ENCODE peak calls at places on chromosomes 2 and 18, in seven cellular contexts. S, M, E, C, H, B and A are unnamed samples.

GRCh38 chr2:16142383-16143361 is 202.3 kb downstream of the MYCN start:
- DNase-seq in S (no peak), M (no peak), E (no peak), C (no peak), H (peak), B (no peak), A (no peak)

GRCh38 chr2:112869258-112869842 is 32.8 kb upstream of the IL1B start:
- DNase-seq in S (peak), M (no peak), E (peak), C (peak), H (peak), B (no peak), A (no peak)

GRCh38 chr2:23220687-23221086 is 164.3 kb upstream of the KLHL29 start:
- DNase-seq in S (no peak), M (no peak), E (no peak), C (no peak), H (no peak), B (no peak), A (no peak)

GRCh38 chr2:12199661-12200258 is 453.3 kb downstream of the LPIN1 start:
- DNase-seq in S (peak), M (no peak), E (no peak), C (no peak), H (no peak), B (no peak), A (no peak)

GRCh38 chr18:43931439-43931838 is 654.1 kb upstream of the SYT4 start:
- DNase-seq in S (no peak), M (no peak), E (peak), C (no peak), H (no peak), B (no peak), A (no peak)

GRCh38 chr18:70981400-70982140 is 692.7 kb downstream of the SOCS6 start:
- DNase-seq in S (no peak), M (no peak), E (no peak), C (no peak), H (no peak), B (no peak), A (no peak)

GRCh38 chr2:136255648-136256461 is 137.9 kb upstream of the CXCR4 start:
- DNase-seq in S (no peak), M (no peak), E (no peak), C (no peak), H (no peak), B (no peak), A (no peak)

GRCh38 chr2:227826563-227826962 is 12.9 kb downstream of the CCL20 start:
- DNase-seq in S (no peak), M (no peak), E (no peak), C (no peak), H (no peak), B (no peak), A (no peak)

GRCh38 chr2:26318950-26319349 is 27.0 kb upstream of the SELENOI start:
- DNase-seq in S (no peak), M (no peak), E (no peak), C (no peak), H (no peak), B (no peak), A (no peak)

GRCh38 chr2:84735383-84735782 is 145.5 kb downstream of the TRABD2A start:
- DNase-seq in S (no peak), M (no peak), E (no peak), C (no peak), H (no peak), B (no peak), A (no peak)

GRCh38 chr2:41847744-41848441 is 199.9 kb upstream of the PKDCC start:
- DNase-seq in S (peak), M (no peak), E (peak), C (peak), H (no peak), B (no peak), A (no peak)

GRCh38 chr2:42336361-42336965 is 24.6 kb downstream of the COX7A2L start:
- DNase-seq in S (no peak), M (no peak), E (no peak), C (no peak), H (no peak), B (no peak), A (no peak)

GRCh38 chr2:222255090-222255489 is 43.7 kb downstream of the PAX3 start:
- DNase-seq in S (no peak), M (no peak), E (no peak), C (no peak), H (no peak), B (no peak), A (no peak)

GRCh38 chr2:161576421-161576820 is 47.8 kb upstream of the SLC4A10 start:
- DNase-seq in S (peak), M (peak), E (no peak), C (peak), H (no peak), B (no peak), A (no peak)

GRCh38 chr2:128596453-128597430 is 278.1 kb upstream of the HS6ST1 start:
- DNase-seq in S (no peak), M (no peak), E (no peak), C (no peak), H (peak), B (no peak), A (no peak)

GRCh38 chr18:23421277-23421676 is 31.8 kb upstream of the RIOK3 start:
- DNase-seq in S (no peak), M (no peak), E (no peak), C (no peak), H (no peak), B (no peak), A (no peak)

GRCh38 chr18:48539406-48540328 is 836 bp downstream of the CTIF start:
- DNase-seq in S (peak), M (peak), E (peak), C (peak), H (peak), B (peak), A (no peak)

GRCh38 chr2:229153307-229153706 is 117.8 kb downstream of the PID1 start:
- DNase-seq in S (no peak), M (no peak), E (no peak), C (no peak), H (no peak), B (no peak), A (no peak)

GRCh38 chr2:98769784-98770183 is 38.9 kb upstream of the MGAT4A start:
- DNase-seq in S (no peak), M (no peak), E (no peak), C (peak), H (no peak), B (no peak), A (no peak)

GRCh38 chr2:224793961-224794360 is 77.8 kb upstream of the CCDC195 start:
- DNase-seq in S (peak), M (no peak), E (peak), C (no peak), H (no peak), B (no peak), A (no peak)
- TF ChIP-seq CTCF in S (no peak), M (no peak), E (no peak), C (no peak), H (no peak), B (no peak), A (no peak)

DNA sequence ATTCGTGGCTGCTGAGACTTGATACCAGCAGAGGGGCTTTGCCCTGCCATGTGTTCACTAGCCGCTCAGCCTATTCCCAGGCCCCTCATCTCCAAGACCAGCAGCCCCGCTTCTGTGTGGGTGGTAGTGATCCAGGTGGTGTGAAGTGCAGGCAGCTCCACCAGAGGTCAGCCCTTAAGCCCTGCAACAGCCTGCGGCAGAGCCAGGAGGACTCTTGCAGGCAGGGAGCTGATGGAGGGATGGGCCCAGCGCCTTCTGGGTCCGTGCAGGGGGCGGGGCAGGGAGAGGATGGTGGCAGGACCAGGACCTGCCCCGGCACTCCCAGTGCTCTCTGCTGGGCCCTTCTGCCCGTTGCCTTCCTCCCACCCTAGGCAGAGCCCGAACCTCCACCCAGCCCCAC is 162.0 kb downstream of the SH3BP4 start:
- DNase-seq in S (no peak), M (peak), E (no peak), C (no peak), H (no peak), B (no peak), A (no peak)
- TF ChIP-seq CTCF in S (no peak), M (no peak), E (no peak), C (no peak), H (no peak), B (no peak), A (no peak)

DNA sequence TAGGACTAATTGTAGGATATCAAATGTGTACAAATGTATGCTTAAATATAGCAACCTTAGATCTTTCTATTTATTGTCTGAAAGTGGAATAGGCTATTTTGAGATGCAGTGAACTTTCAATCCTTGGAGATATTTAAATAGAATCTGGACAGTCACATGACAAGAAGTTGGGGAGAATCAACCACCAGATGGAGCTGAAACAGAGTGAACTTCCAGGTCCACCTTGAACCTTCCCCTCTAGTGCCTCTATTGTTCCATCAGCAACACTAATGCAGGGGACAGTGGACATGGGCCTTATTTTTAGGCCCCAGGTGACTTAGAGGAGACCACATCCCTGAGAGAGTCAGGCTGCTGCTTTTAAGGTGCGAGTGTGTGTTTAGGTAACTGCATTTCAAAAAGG is 37.0 kb upstream of the CRIM1 start:
- DNase-seq in S (peak), M (no peak), E (peak), C (peak), H (no peak), B (no peak), A (no peak)
- TF ChIP-seq CTCF in S (no peak), M (no peak), E (peak), C (peak), H (no peak), B (no peak), A (no peak)

DNA sequence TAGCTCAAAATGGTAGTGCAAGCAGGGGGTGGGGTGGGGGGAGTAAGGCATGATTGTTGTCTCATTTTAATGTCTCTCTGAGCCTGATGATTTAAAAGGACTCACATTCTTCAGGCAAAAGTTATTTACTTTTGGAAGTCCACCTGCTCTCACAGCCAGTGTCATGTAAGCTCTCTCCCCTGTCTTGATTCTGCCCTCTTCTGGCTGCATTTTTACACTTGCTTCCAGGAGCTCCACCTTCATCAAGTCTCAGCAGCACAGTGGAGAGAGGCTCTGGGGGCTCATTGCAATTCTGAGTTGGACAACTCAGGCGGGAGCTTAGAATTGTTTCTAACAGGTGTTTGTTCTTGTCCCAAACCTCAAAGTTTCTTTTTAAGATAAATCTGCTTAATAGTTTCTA is 39.2 kb downstream of the GNAL start:
- DNase-seq in S (peak), M (no peak), E (peak), C (peak), H (no peak), B (no peak), A (no peak)
- TF ChIP-seq CTCF in S (peak), M (no peak), E (peak), C (peak), H (no peak), B (peak), A (no peak)

DNA sequence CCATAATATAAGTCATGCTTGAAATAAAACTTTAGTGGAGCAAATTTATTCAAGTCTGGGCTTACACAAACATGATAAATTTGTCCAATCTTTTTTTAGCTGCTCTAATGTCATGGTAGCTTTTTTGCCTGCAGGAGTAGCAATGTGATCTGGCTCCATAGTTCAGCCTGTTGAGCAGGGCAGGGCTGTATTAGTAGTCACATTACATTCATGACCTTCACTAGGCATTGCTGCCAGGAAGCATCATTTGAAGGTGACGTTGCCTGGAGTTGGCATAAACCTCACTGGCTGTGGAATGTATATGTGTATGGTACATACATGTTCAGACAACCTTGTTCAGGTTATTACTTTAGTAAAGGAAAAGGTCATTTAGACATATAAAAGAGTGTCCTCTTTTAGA is 76.6 kb downstream of the CCDC85A start:
- DNase-seq in S (no peak), M (no peak), E (no peak), C (no peak), H (no peak), B (no peak), A (no peak)
- TF ChIP-seq CTCF in S (no peak), M (no peak), E (no peak), C (no peak), H (no peak), B (no peak), A (no peak)

DNA sequence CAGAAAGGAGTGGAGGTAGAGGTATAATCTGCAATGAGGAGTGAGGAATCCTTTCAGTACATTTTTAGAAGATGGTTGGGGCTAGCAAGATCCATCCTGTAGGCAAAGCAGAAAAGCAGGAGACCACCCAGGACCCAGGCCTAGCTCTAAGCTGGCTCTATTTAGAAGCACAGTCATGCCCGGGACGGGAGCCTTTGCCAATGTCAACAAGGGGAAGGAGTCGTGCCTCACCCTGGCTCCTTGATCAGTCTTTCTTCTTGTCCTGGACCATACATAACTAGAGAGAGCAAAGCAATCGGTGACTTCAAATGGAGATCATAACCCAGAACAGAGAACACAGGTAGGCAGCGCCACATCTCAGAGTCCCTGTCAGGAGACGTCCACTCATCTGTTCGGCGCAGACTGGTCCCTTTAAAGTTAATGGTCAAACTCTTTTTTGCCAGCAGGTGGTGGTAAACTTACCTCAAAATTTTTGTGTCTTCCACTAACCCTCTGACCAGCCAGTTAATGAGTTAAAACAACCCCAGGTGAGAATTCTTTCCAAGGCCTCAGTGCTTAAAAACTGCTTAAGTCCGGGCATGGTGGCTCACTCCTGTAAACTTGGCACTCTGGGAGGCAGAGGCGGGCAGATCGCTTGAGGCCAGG is 8.0 kb downstream of the MC5R start:
- DNase-seq in S (no peak), M (no peak), E (no peak), C (peak), H (no peak), B (no peak), A (no peak)
- TF ChIP-seq CTCF in S (no peak), M (peak), E (no peak), C (peak), H (no peak), B (peak), A (no peak)

GRCh38 chr2:145593991-145594702 is 1074.2 kb upstream of the ZEB2 start:
- DNase-seq in S (peak), M (no peak), E (peak), C (peak), H (no peak), B (no peak), A (no peak)
- TF ChIP-seq CTCF in S (peak), M (no peak), E (peak), C (peak), H (no peak), B (no peak), A (no peak)